ENCODE peak calls at places on chromosomes 16 and 17, in six cellular contexts. O is GM23338, L is GM23248, W is A549, I is transverse colon, Q is heart right ventricle. X is an unnamed sample. For H3K4me1, the result is how much of the 10 kb centered on the place peaks cover.

GRCh38 chr17:4502466-4503154 is 3.9 kb downstream of the SPNS2 start:
- DNase-seq in O (no peak), L (no peak), W (no peak), I (no peak), Q (no peak), X (no peak)

GRCh38 chr17:31538080-31538762 is 146.7 kb downstream of the RAB11FIP4 start:
- DNase-seq in O (no peak), L (no peak), W (no peak), I (peak), Q (no peak), X (no peak)

GRCh38 chr16:17019366-17019765 is 451.4 kb downstream of the XYLT1 start:
- DNase-seq in O (no peak), L (no peak), W (no peak), I (no peak), Q (no peak), X (no peak)

GRCh38 chr17:5585814-5586558 is 1.7 kb upstream of the NLRP1 start:
- DNase-seq in O (peak), L (no peak), W (no peak), I (no peak), Q (no peak), X (no peak)

GRCh38 chr16:57023541-57024249 is 34.3 kb downstream of the NLRC5 start:
- DNase-seq in O (no peak), L (no peak), W (no peak), I (no peak), Q (no peak), X (no peak)

GRCh38 chr17:63960430-63960829 is 12.3 kb downstream of the SCN4A start:
- DNase-seq in O (peak), L (no peak), W (no peak), I (no peak), Q (no peak), X (no peak)

GRCh38 chr16:16021988-16022682 is 72.7 kb downstream of the ABCC1 start:
- DNase-seq in O (no peak), L (peak), W (peak), I (peak), Q (peak), X (peak)

GRCh38 chr16:82671743-82672142 is 45.0 kb downstream of the CDH13 start:
- DNase-seq in O (peak), L (no peak), W (no peak), I (peak), Q (no peak), X (no peak)

GRCh38 chr16:12260119-12260646 is 283.6 kb downstream of the SNX29 start:
- DNase-seq in O (no peak), L (no peak), W (no peak), I (no peak), Q (no peak), X (no peak)

GRCh38 chr17:40909755-40910154 is 24.7 kb upstream of the KRT20 start:
- DNase-seq in O (no peak), L (peak), W (no peak), I (no peak), Q (no peak), X (peak)

GRCh38 chr17:14482715-14483114 is 181.8 kb downstream of the HS3ST3B1 start:
- DNase-seq in O (no peak), L (no peak), W (no peak), I (no peak), Q (no peak), X (no peak)

GRCh38 chr17:17350491-17351355 is 47.5 kb downstream of the NT5M start:
- DNase-seq in O (peak), L (peak), W (no peak), I (no peak), Q (no peak), X (peak)

GRCh38 chr17:4724655-4725054 is 6.6 kb upstream of the MED11 start:
- DNase-seq in O (no peak), L (no peak), W (no peak), I (no peak), Q (no peak), X (no peak)

GRCh38 chr16:49588729-49589384 is 215.3 kb downstream of the C16orf78 start:
- DNase-seq in O (peak), L (no peak), W (peak), I (no peak), Q (no peak), X (no peak)

GRCh38 chr17:20916383-20916782 is 126.4 kb downstream of the USP22 start:
- DNase-seq in O (no peak), L (no peak), W (no peak), I (no peak), Q (no peak), X (no peak)

GRCh38 chr17:29138991-29139682 is 41.1 kb downstream of the MYO18A start:
- DNase-seq in O (no peak), L (peak), W (no peak), I (peak), Q (peak), X (no peak)

GRCh38 chr17:5262417-5262816 is 19.7 kb upstream of the RABEP1 start:
- DNase-seq in O (no peak), L (no peak), W (no peak), I (no peak), Q (no peak), X (no peak)

GRCh38 chr16:48535831-48536599 is 74.0 kb downstream of the N4BP1 start:
- DNase-seq in O (peak), L (peak), W (no peak), I (peak), Q (peak), X (peak)

GRCh38 chr17:18183334-18184142 is at the start of gene ALKBH5:
- DNase-seq in O (peak), L (peak), W (peak), I (peak), Q (peak), X (peak)

GRCh38 chr17:1229354-1229890 is 40.8 kb upstream of the BHLHA9 start:
- DNase-seq in O (peak), L (peak), W (no peak), I (peak), Q (peak), X (peak)

GRCh38 chr16:50695017-50696000 is 1.9 kb downstream of the NOD2 start:
- DNase-seq in O (no peak), L (peak), W (no peak), I (no peak), Q (no peak), X (no peak)

GRCh38 chr17:2177235-2177811 is 122.4 kb downstream of the HIC1 start:
- DNase-seq in O (no peak), L (peak), W (no peak), I (no peak), Q (no peak), X (no peak)

GRCh38 chr17:32746698-32747097 is 130.2 kb downstream of the MYO1D start:
- DNase-seq in O (no peak), L (peak), W (no peak), I (no peak), Q (no peak), X (peak)

GRCh38 chr16:60640038-60640437 is 1396.2 kb downstream of the CDH8 start:
- DNase-seq in O (no peak), L (no peak), W (no peak), I (no peak), Q (no peak), X (no peak)

GRCh38 chr16:1003551-1004347 is 22.2 kb downstream of the SOX8 start:
- DNase-seq in O (no peak), L (peak), W (no peak), I (no peak), Q (no peak), X (no peak)

GRCh38 chr17:82031303-82031884 is at the start of gene RAC3:
- DNase-seq in O (peak), L (peak), W (no peak), I (no peak), Q (no peak), X (peak)

GRCh38 chr16:2910441-2910840 is 1.3 kb upstream of the FLYWCH1 start:
- DNase-seq in O (no peak), L (peak), W (no peak), I (no peak), Q (no peak), X (peak)

GRCh38 chr16:54446639-54447038 is 160.1 kb upstream of the IRX3 start:
- DNase-seq in O (no peak), L (peak), W (peak), I (no peak), Q (peak), X (peak)

GRCh38 chr16:17606460-17606859 is 135.7 kb upstream of the XYLT1 start:
- DNase-seq in O (no peak), L (peak), W (no peak), I (no peak), Q (no peak), X (no peak)

GRCh38 chr16:68404736-68405345 is 43.5 kb downstream of the SMPD3 start:
- DNase-seq in O (no peak), L (no peak), W (no peak), I (no peak), Q (no peak), X (no peak)

GRCh38 chr16:11148045-11148444 is 108.0 kb downstream of the SOCS1 start:
- DNase-seq in O (no peak), L (no peak), W (no peak), I (no peak), Q (no peak), X (no peak)

GRCh38 chr16:28063047-28063521 is 430 bp downstream of the GSG1L start:
- DNase-seq in O (peak), L (peak), W (peak), I (no peak), Q (no peak), X (peak)
- H3K4me3 ChIP-seq in O (peak), L (no peak), W (peak), I (no peak), Q (no peak), X (no peak)

GRCh38 chr17:7550359-7550758 is 1.5 kb downstream of the TNFSF12 start:
- DNase-seq in O (no peak), L (no peak), W (no peak), I (no peak), Q (no peak), X (no peak)

GRCh38 chr17:7555320-7555948 is 3.1 kb upstream of the TNFSF13 start:
- DNase-seq in O (peak), L (no peak), W (no peak), I (no peak), Q (no peak), X (no peak)

GRCh38 chr17:7552621-7553051 is 3.8 kb downstream of the TNFSF12 start:
- DNase-seq in O (no peak), L (no peak), W (no peak), I (peak), Q (no peak), X (no peak)

GRCh38 chr17:7551396-7551795 is 2.5 kb downstream of the TNFSF12 start:
- DNase-seq in O (no peak), L (no peak), W (no peak), I (no peak), Q (no peak), X (no peak)

GRCh38 chr17:7553356-7553755 is 4.5 kb downstream of the TNFSF12 start:
- DNase-seq in O (no peak), L (no peak), W (no peak), I (no peak), Q (no peak), X (no peak)
- H3K4me1 ChIP-seq in O (under half), L (under half), W (under half), I (under half), Q (under half), X (under half)

GRCh38 chr17:80780381-80781187 is 211.1 kb upstream of the CHMP6 start:
- DNase-seq in O (no peak), L (peak), W (no peak), I (no peak), Q (no peak), X (no peak)
- H3K4me3 ChIP-seq in O (no peak), L (peak), W (no peak), I (no peak), Q (no peak), X (peak)

GRCh38 chr17:58530655-58531054 is 16.2 kb upstream of the MTMR4 start:
- DNase-seq in O (no peak), L (no peak), W (no peak), I (no peak), Q (no peak), X (no peak)

GRCh38 chr17:58529275-58529674 is 14.8 kb upstream of the MTMR4 start:
- DNase-seq in O (no peak), L (no peak), W (no peak), I (no peak), Q (no peak), X (no peak)

GRCh38 chr17:58532555-58532951 is 18.1 kb upstream of the MTMR4 start:
- DNase-seq in O (no peak), L (no peak), W (no peak), I (no peak), Q (no peak), X (no peak)

GRCh38 chr17:58531661-58532554 is 17.5 kb upstream of the MTMR4 start:
- DNase-seq in O (peak), L (peak), W (no peak), I (peak), Q (peak), X (peak)

GRCh38 chr17:58531122-58531521 is 16.7 kb upstream of the MTMR4 start:
- DNase-seq in O (peak), L (no peak), W (no peak), I (no peak), Q (no peak), X (no peak)
- H3K4me1 ChIP-seq in O (under half), L (under half), W (under half), I (under half), Q (half or more), X (under half)

GRCh38 chr16:55506083-55506482 is 2.8 kb upstream of the LPCAT2 start:
- DNase-seq in O (no peak), L (no peak), W (no peak), I (no peak), Q (no peak), X (no peak)

GRCh38 chr16:55510185-55510805 is 1.4 kb downstream of the LPCAT2 start:
- DNase-seq in O (no peak), L (no peak), W (no peak), I (no peak), Q (no peak), X (no peak)

GRCh38 chr16:55508271-55508921 is 476 bp upstream of the LPCAT2 start:
- DNase-seq in O (no peak), L (no peak), W (no peak), I (no peak), Q (no peak), X (no peak)

GRCh38 chr16:55506708-55507107 is 2.2 kb upstream of the LPCAT2 start:
- DNase-seq in O (no peak), L (no peak), W (no peak), I (no peak), Q (no peak), X (no peak)

DNA sequence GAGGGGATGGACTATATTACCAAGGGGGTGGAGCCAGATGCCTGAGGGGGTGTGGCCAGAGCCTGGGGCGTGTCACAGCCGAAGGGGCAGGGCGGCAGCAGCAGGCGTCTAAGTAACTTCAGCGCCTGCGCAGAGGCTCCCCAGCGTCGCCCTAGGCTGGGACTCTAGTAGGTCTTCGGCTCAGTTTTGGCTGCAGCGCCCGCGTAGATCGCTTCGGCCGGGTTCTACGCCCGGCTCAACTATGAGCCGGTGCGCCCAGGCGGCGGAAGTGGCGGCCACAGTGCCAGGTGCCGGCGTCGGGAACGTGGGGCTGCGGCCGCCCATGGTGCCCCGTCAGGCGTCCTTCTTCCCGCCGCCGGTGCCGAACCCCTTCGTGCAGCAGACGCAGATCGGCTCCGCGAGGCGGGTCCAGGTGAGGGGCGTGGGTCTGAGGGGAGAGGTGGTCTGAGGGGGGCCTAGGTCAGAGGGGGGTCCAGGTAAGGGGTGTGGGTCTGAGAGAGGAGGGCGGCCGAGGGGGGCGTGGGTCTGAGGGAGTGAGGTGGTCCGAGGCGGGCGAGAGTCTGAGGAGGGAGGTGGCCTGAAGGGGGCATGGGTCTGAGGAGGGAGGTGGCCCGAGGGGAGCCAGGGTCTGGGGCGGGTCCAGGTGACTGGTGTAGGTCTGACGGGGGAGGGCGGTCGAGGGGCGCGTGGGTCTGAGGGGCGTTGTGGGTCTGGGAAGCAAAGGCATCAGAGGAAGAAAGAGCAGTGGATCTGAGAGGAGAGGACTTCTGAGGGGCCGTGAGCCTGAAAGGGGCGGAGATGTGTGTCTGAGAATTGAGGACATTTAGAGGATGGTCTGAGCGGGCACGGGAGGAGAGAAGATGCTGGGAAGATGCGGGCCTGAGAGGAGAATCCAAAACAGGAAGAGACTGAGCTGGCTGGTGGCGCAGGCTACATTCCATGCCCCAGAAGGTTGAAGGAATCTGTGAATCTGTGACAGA is at the start of gene LPCAT2:
- DNase-seq in O (peak), L (peak), W (peak), I (peak), Q (peak), X (peak)
- H3K4me3 ChIP-seq in O (peak), L (peak), W (peak), I (peak), Q (peak), X (peak)

DNA sequence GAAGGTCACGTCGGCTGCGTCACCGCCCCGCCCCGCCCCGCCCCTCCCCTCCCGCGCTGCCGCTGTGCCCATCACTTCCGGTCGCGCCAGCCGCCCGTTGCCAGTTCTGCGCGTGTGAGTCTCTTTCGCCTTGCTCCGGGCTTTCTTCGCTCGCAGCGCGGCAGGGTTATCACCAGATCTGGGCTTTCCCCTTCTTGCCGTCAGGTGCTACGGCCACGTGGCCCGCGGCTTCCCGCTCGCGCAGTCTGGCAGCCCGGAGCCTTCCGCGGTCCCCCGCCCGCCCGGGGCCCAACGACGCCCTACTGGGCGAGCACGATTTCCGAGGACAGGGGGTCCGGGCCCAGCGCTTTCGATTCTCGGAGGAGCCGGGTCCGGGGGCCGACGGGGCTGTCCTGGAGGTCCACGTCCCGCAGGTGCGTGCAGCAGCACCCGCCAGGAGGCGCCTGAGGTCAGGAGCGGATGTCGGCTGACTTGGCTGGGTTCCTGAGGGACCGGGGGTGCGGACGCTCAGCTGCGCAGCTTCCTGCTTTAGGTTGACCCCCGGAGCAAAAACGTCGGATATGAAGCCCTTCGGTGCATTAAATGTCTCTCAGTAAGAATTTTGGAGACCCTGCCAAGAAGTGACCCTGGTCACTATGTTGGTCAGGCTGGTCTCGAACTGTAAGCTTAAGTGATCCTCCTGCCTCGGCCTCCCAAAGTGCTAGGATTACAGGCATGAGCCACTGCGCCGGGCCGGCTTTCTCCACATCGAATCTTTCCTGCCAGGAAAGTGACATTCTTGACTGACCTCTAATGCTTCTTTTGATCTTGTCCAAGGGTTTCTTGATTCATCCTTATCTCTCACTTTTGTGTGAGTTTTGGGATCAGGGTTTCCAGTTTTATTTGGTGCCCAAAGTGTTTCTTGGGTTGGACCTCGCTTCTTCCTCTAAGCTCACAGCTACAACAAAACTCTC is at the start of gene METTL23:
- DNase-seq in O (peak), L (peak), W (peak), I (peak), Q (peak), X (peak)
- H3K4me1 ChIP-seq in O (under half), L (under half), W (under half), I (half or more), Q (half or more), X (under half)

GRCh38 chr16:84617068-84617630 is 729 bp downstream of the COTL1 start:
- DNase-seq in O (no peak), L (peak), W (no peak), I (peak), Q (peak), X (peak)

GRCh38 chr16:84616515-84616914 is 1.4 kb downstream of the COTL1 start:
- DNase-seq in O (no peak), L (peak), W (peak), I (peak), Q (no peak), X (peak)

GRCh38 chr16:84614075-84614474 is 3.8 kb downstream of the COTL1 start:
- DNase-seq in O (no peak), L (no peak), W (no peak), I (no peak), Q (no peak), X (no peak)

GRCh38 chr16:84613408-84614071 is 4.3 kb downstream of the COTL1 start:
- DNase-seq in O (no peak), L (no peak), W (no peak), I (no peak), Q (no peak), X (no peak)

GRCh38 chr16:84614914-84615813 is 2.7 kb downstream of the COTL1 start:
- DNase-seq in O (no peak), L (no peak), W (no peak), I (no peak), Q (no peak), X (no peak)
- H3K4me3 ChIP-seq in O (peak), L (peak), W (peak), I (no peak), Q (peak), X (peak)

X was measured in adipocyte.